ENCODE peak calls at places on chromosome 5, in four cellular contexts. U is COR-L47; H is activated CD4-positive, alpha-beta T cell treated with anti-CD3 and anti-CD28 coated beads, Interleukin-2, amount 50 U/mL, for 1 hour; S is NCI-H1436. G is an unnamed sample.

GRCh38 chr5:124162782-124163532 is 583.5 kb downstream of the ZNF608 start:
- DNase-seq in S (peak), H (no peak), U (peak), G (no peak)

GRCh38 chr5:140725799-140726471 is 25.7 kb downstream of the ZMAT2 start:
- DNase-seq in H (peak), U (peak), S (no peak), G (peak)

GRCh38 chr5:83503662-83504061 is 32.1 kb downstream of the VCAN start:
- DNase-seq in S (peak), U (peak), H (no peak), G (no peak)

GRCh38 chr5:145680169-145680568 is 155.0 kb downstream of the PRELID2 start:
- DNase-seq in H (no peak), S (no peak), U (no peak), G (no peak)

GRCh38 chr5:172303996-172304335 is 20.4 kb upstream of the UBTD2 start:
- DNase-seq in H (no peak), U (no peak), S (no peak), G (no peak)

GRCh38 chr5:74660863-74661262 is 20.3 kb upstream of the ENC1 start:
- DNase-seq in H (no peak), U (no peak), S (no peak), G (no peak)

GRCh38 chr5:134188092-134188491 is 11.3 kb upstream of the SKP1 start:
- DNase-seq in S (no peak), H (no peak), U (no peak), G (no peak)

GRCh38 chr5:153619706-153620105 is 129.2 kb downstream of the GRIA1 start:
- DNase-seq in U (no peak), H (no peak), S (no peak), G (no peak)

GRCh38 chr5:9344751-9345240 is 201.1 kb downstream of the SEMA5A start:
- DNase-seq in S (no peak), U (no peak), H (no peak), G (no peak)

GRCh38 chr5:78964889-78965288 is 20.2 kb downstream of the ARSB start:
- DNase-seq in S (peak), H (no peak), U (peak), G (no peak)

GRCh38 chr5:160923927-160924705 is 72.1 kb upstream of the ATP10B start:
- DNase-seq in S (no peak), U (no peak), H (no peak), G (no peak)

GRCh38 chr5:5560016-5560415 is 137.5 kb downstream of the ICE1 start:
- DNase-seq in H (no peak), S (no peak), U (peak), G (no peak)

GRCh38 chr5:78496373-78496772 is 136.0 kb downstream of the SCAMP1 start:
- DNase-seq in H (no peak), S (no peak), U (no peak), G (no peak)

GRCh38 chr5:41286165-41286564 is 72.8 kb upstream of the C6 start:
- DNase-seq in U (no peak), S (no peak), H (no peak), G (no peak)

GRCh38 chr5:10246761-10247160 is 2.9 kb downstream of the ATPSCKMT start:
- DNase-seq in S (no peak), H (no peak), U (no peak), G (no peak)

GRCh38 chr5:80754900-80755299 is 100.1 kb upstream of the DHFR start:
- DNase-seq in H (no peak), S (peak), U (peak), G (no peak)

GRCh38 chr5:74865799-74866652 is at the start of gene FAM169A:
- DNase-seq in S (peak), U (peak), H (peak), G (peak)

GRCh38 chr5:153959134-153959957 is 79.4 kb downstream of the FAM114A2 start:
- DNase-seq in U (no peak), H (no peak), S (no peak), G (no peak)

GRCh38 chr5:135073771-135074345 is 39.8 kb upstream of the PITX1 start:
- DNase-seq in H (no peak), U (peak), S (no peak), G (no peak)

GRCh38 chr5:171680485-171680884 is 105.1 kb upstream of the SMIM23 start:
- DNase-seq in H (no peak), S (no peak), U (no peak), G (no peak)

GRCh38 chr5:31054436-31054835 is 139.1 kb upstream of the CDH6 start:
- DNase-seq in S (no peak), H (no peak), U (no peak), G (no peak)

GRCh38 chr5:44652674-44653073 is 156.1 kb upstream of the MRPS30 start:
- DNase-seq in H (no peak), U (no peak), S (no peak), G (no peak)

GRCh38 chr5:62271870-62272269 is 34.1 kb upstream of the KIF2A start:
- DNase-seq in S (no peak), H (no peak), U (no peak), G (no peak)

GRCh38 chr5:82156876-82157275 is 121.3 kb downstream of the RPS23 start:
- DNase-seq in H (no peak), S (no peak), U (no peak), G (no peak)

GRCh38 chr5:21919417-21920022 is 933.6 kb downstream of the CDH12 start:
- DNase-seq in S (peak), U (peak), H (no peak), G (no peak)

GRCh38 chr5:42830924-42831323 is 19.2 kb upstream of the SELENOP start:
- DNase-seq in H (no peak), U (no peak), S (no peak), G (no peak)

GRCh38 chr5:115530426-115530825 is 14.1 kb downstream of the FEM1C start:
- DNase-seq in S (no peak), U (no peak), H (no peak), G (no peak)

GRCh38 chr5:113262674-113263073 is 172.1 kb downstream of the TSSK1B start:
- DNase-seq in H (no peak), S (no peak), U (no peak), G (no peak)

GRCh38 chr5:135047347-135047695 is 13.3 kb upstream of the PITX1 start:
- DNase-seq in S (no peak), H (no peak), U (no peak), G (peak)

GRCh38 chr5:34007116-34007674 is 655 bp downstream of the AMACR start:
- DNase-seq in H (no peak), U (no peak), S (no peak), G (no peak)

GRCh38 chr5:74762599-74762998 is 4.3 kb downstream of the GFM2 start:
- DNase-seq in S (no peak), U (no peak), H (no peak), G (no peak)

GRCh38 chr5:74767579-74767913 is 497 bp downstream of the NSA2 start:
- DNase-seq in U (peak), S (no peak), H (no peak), G (no peak)

GRCh38 chr5:162929104-162929503 is 508.3 kb upstream of the CCNG1 start:
- DNase-seq in S (no peak), H (no peak), U (no peak), G (no peak)

GRCh38 chr5:157203417-157203816 is 22.8 kb downstream of the ITK start:
- DNase-seq in S (no peak), H (no peak), U (no peak), G (no peak)

GRCh38 chr5:142894749-142895148 is 124.6 kb downstream of the ARHGAP26 start:
- DNase-seq in S (no peak), U (no peak), H (no peak), G (no peak)

GRCh38 chr5:81450940-81451339 is 57.0 kb upstream of the ACOT12 start:
- DNase-seq in H (no peak), S (no peak), U (no peak), G (no peak)

GRCh38 chr5:172905771-172906170 is 53.5 kb upstream of the RPL26L1 start:
- DNase-seq in U (no peak), S (no peak), H (no peak), G (no peak)

G was measured in kidney.